ENCODE peak calls at places on chromosomes 5 and 9, in ten cellular contexts. I, T, W, V, S, B, H, K, C and N are unnamed samples.

GRCh38 chr5:72746736-72747135 is 69.7 kb upstream of the TNPO1 start:
- DNase-seq in I (no peak), T (no peak), W (no peak), V (no peak), S (peak; percentile 6), B (no peak), H (no peak), K (no peak), C (no peak), N (no peak)

GRCh38 chr9:34271618-34272017 is 57.5 kb downstream of the KIF24 start:
- DNase-seq in I (no peak), T (no peak), W (no peak), V (no peak), S (no peak), B (no peak), H (no peak), K (no peak), C (no peak), N (no peak)

GRCh38 chr9:33728613-33729012 is 66.7 kb upstream of the PRSS3 start:
- DNase-seq in I (no peak), T (no peak), W (no peak), V (no peak), S (no peak), B (no peak), H (no peak), K (no peak), C (no peak), N (no peak)

GRCh38 chr9:755454-756381 is 85.8 kb upstream of the DMRT1 start:
- DNase-seq in I (no peak), T (peak; percentile 26), W (peak; percentile 78), V (peak; percentile 48), S (peak; percentile 92), B (no peak), H (peak; percentile 53), K (no peak), C (no peak), N (no peak)

GRCh38 chr5:138466058-138466899 is 1.0 kb downstream of the EGR1 start:
- DNase-seq in I (no peak), T (no peak), W (no peak), V (peak; percentile 43), S (peak; percentile 39), B (peak; percentile 52), H (peak; percentile 86), K (no peak), C (peak; percentile 25), N (no peak)

GRCh38 chr9:18208166-18209059 is 265.5 kb upstream of the ADAMTSL1 start:
- DNase-seq in I (no peak), T (peak; percentile 38), W (peak; percentile 70), V (no peak), S (peak; percentile 12), B (no peak), H (peak; percentile 70), K (no peak), C (peak; percentile 42), N (no peak)

GRCh38 chr5:41524174-41524573 is 13.8 kb upstream of the PLCXD3 start:
- DNase-seq in I (peak; percentile 12), T (no peak), W (no peak), V (no peak), S (no peak), B (no peak), H (no peak), K (no peak), C (no peak), N (no peak)

GRCh38 chr5:111374380-111374779 is 138.0 kb downstream of the STARD4 start:
- DNase-seq in I (no peak), T (no peak), W (no peak), V (no peak), S (no peak), B (no peak), H (no peak), K (no peak), C (no peak), N (no peak)

GRCh38 chr5:88884435-88884877 is 1.5 kb upstream of the MEF2C start:
- DNase-seq in I (no peak), T (peak; percentile 18), W (peak; percentile 46), V (no peak), S (peak; percentile 23), B (no peak), H (no peak), K (no peak), C (no peak), N (no peak)

GRCh38 chr5:176798094-176798876 is 12.1 kb upstream of the UNC5A start:
- DNase-seq in I (no peak), T (no peak), W (no peak), V (no peak), S (no peak), B (no peak), H (no peak), K (no peak), C (no peak), N (no peak)

GRCh38 chr9:110126986-110127864 is 80.7 kb downstream of the C9orf152 start:
- DNase-seq in I (no peak), T (no peak), W (no peak), V (no peak), S (peak; percentile 89), B (peak; percentile 77), H (peak; percentile 36), K (peak; percentile 76), C (peak; percentile 57), N (no peak)

GRCh38 chr5:141611289-141611688 is 7.5 kb downstream of the DIAPH1 start:
- DNase-seq in I (no peak), T (no peak), W (no peak), V (no peak), S (no peak), B (no peak), H (no peak), K (no peak), C (no peak), N (no peak)

GRCh38 chr9:96027271-96028131 is 152.0 kb downstream of the ERCC6L2 start:
- DNase-seq in I (no peak), T (no peak), W (no peak), V (no peak), S (no peak), B (no peak), H (peak; percentile 15), K (peak; percentile 39), C (no peak), N (no peak)

GRCh38 chr9:129007035-129007765 is 20.9 kb downstream of the SH3GLB2 start:
- DNase-seq in I (no peak), T (no peak), W (no peak), V (no peak), S (no peak), B (peak; percentile 65), H (peak; percentile 20), K (peak; percentile 72), C (peak; percentile 61), N (no peak)
- TF ChIP-seq CTCF in I (no peak), T (peak; percentile 67), W (no peak), V (no peak), S (no peak), B (no peak), H (no peak), K (no peak), C (no peak), N (no peak)

GRCh38 chr5:82023530-82024095 is 51.8 kb downstream of the ATG10 start:
- DNase-seq in I (no peak), T (no peak), W (no peak), V (no peak), S (peak; percentile 44), B (no peak), H (no peak), K (no peak), C (no peak), N (no peak)

GRCh38 chr5:82022499-82022898 is 50.7 kb downstream of the ATG10 start:
- DNase-seq in I (no peak), T (no peak), W (no peak), V (no peak), S (no peak), B (no peak), H (no peak), K (no peak), C (no peak), N (no peak)

GRCh38 chr5:82019342-82020138 is 47.7 kb downstream of the ATG10 start:
- DNase-seq in I (no peak), T (no peak), W (no peak), V (no peak), S (no peak), B (no peak), H (peak; percentile 27), K (no peak), C (no peak), N (no peak)

DNA sequence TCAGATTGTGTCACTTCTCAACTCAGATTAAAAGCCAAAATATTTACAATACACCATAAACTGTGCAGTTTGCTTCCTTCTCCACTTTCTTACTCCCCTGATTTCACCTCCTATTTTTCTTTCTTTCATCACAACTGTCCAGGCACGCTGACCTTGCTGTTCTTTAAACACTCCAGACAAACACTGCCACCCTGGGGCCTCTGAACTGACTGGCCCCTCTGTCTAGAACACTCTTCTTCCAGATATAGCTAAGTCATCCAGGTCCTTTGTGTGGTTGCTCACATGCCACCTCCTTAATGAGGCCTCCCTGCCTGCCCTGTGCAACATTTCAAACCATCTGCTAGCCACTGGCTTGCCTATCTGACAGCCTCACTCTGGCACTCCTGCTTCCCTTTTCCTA is 46.6 kb downstream of the ATG10 start:
- DNase-seq in I (no peak), T (no peak), W (no peak), V (no peak), S (peak; percentile 19), B (no peak), H (peak; percentile 23), K (no peak), C (no peak), N (no peak)
- TF ChIP-seq CTCF in I (no peak), T (no peak), W (no peak), V (no peak), S (no peak), B (no peak), H (no peak), K (no peak), C (no peak), N (no peak)

GRCh38 chr9:99405369-99405768 is 183.3 kb downstream of the SEC61B start:
- DNase-seq in I (no peak), T (no peak), W (no peak), V (no peak), S (no peak), B (no peak), H (no peak), K (no peak), C (no peak), N (no peak)
- TF ChIP-seq CTCF in I (no peak), T (no peak), W (no peak), V (no peak), S (no peak), B (no peak), H (no peak), K (no peak), C (no peak), N (no peak)

GRCh38 chr9:122463828-122464632 is 13.7 kb downstream of the OR1J1 start:
- DNase-seq in I (no peak), T (no peak), W (no peak), V (no peak), S (no peak), B (no peak), H (no peak), K (no peak), C (no peak), N (no peak)
- TF ChIP-seq CTCF in I (peak; percentile 49), T (peak; percentile 61), W (peak; percentile 41), V (peak; percentile 19), S (no peak), B (no peak), H (no peak), K (no peak), C (no peak), N (no peak)

DNA sequence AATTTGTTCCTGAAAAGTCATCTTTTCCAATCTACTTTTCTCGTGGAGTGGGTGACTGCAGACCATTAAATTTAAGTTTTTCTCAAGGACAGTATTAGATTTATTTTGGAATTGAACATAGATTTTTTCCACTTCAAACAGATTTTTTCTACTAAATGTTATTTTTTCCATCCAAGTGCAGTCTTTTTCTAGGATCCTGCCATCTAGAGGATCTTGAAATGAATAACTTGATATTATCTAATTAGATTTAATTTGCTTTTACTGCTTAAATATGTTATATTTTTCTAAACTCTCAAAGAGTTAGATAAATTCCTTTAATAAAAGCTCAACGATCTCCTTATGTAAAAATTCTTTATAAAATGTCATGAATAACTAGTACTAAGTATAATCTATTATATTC is 136.9 kb upstream of the PRR16 start:
- DNase-seq in I (no peak), T (no peak), W (no peak), V (no peak), S (peak; percentile 17), B (no peak), H (no peak), K (no peak), C (no peak), N (no peak)
- TF ChIP-seq CTCF in I (no peak), T (peak; percentile 17), W (no peak), V (peak; percentile 31), S (peak; percentile 25), B (no peak), H (no peak), K (peak; percentile 29), C (no peak), N (no peak)